ENCODE peak calls at places on chromosomes 3 and 15, in eight cellular contexts. C is AG04450; A is hypothalamus; X is DMS153; I is A172; Q is activated gamma-delta T cell treated with Interleukin-2 at 50 U/mL for 16 hours; D is stimulated activated CD8-positive, alpha-beta memory T cell treated with anti-CD3 and anti-CD28 coated beads, Interleukin-2, amount 100 ng/mL, for 48 hours; F is nephron progenitor cell. T is an unnamed sample.

GRCh38 chr3:107589454-107589853 is 66.7 kb downstream of the BBX start:
- DNase-seq in C (no peak), A (no peak), X (no peak), I (no peak), Q (no peak), D (no peak), F (no peak), T (no peak)

GRCh38 chr3:184737641-184738518 is 26.0 kb upstream of the MAGEF1 start:
- DNase-seq in C (no peak), A (no peak), X (no peak), I (peak), Q (no peak), D (no peak), F (no peak), T (no peak)

GRCh38 chr15:81303241-81304225 is 20.4 kb downstream of the STARD5 start:
- DNase-seq in C (no peak), A (no peak), X (peak), I (no peak), Q (no peak), D (no peak), F (no peak), T (no peak)

GRCh38 chr3:190862209-190863118 is at the start of gene GMNC:
- DNase-seq in C (no peak), A (peak), X (peak), I (peak), Q (peak), D (peak), F (peak), T (peak)

GRCh38 chr15:60649845-60650548 is 171.1 kb upstream of the ICE2 start:
- DNase-seq in C (no peak), A (no peak), X (peak), I (no peak), Q (peak), D (peak), F (no peak), T (no peak)

GRCh38 chr3:38606561-38606960 is 42.9 kb downstream of the SCN5A start:
- DNase-seq in C (no peak), A (no peak), X (no peak), I (no peak), Q (no peak), D (no peak), F (no peak), T (no peak)

GRCh38 chr15:31848621-31849020 is 181.7 kb upstream of the CHRNA7 start:
- DNase-seq in C (no peak), A (no peak), X (no peak), I (no peak), Q (no peak), D (no peak), F (no peak), T (no peak)

GRCh38 chr15:77969055-77969454 is 108.5 kb downstream of the TBC1D2B start:
- DNase-seq in C (no peak), A (no peak), X (no peak), I (no peak), Q (no peak), D (no peak), F (no peak), T (no peak)

GRCh38 chr15:34154725-34155204 is 52.9 kb downstream of the PGBD4 start:
- DNase-seq in C (no peak), A (no peak), X (no peak), I (peak), Q (no peak), D (no peak), F (no peak), T (no peak)

GRCh38 chr3:187098925-187099512 is 40.3 kb downstream of the RPL39L start:
- DNase-seq in C (no peak), A (no peak), X (no peak), I (no peak), Q (no peak), D (no peak), F (no peak), T (no peak)

GRCh38 chr3:13427662-13428603 is 7.8 kb upstream of the NUP210 start:
- DNase-seq in C (no peak), A (no peak), X (no peak), I (no peak), Q (peak), D (no peak), F (no peak), T (no peak)

GRCh38 chr3:120093923-120094775 is at the start of gene GSK3B:
- DNase-seq in C (no peak), A (peak), X (peak), I (peak), Q (peak), D (peak), F (peak), T (no peak)

GRCh38 chr3:13145131-13145825 is 72.0 kb upstream of the IQSEC1 start:
- DNase-seq in C (no peak), A (no peak), X (no peak), I (no peak), Q (no peak), D (no peak), F (no peak), T (no peak)

GRCh38 chr3:106593381-106593780 is 724.6 kb upstream of the CBLB start:
- DNase-seq in C (no peak), A (no peak), X (no peak), I (no peak), Q (no peak), D (no peak), F (no peak), T (no peak)

GRCh38 chr15:51403072-51403878 is 61.8 kb downstream of the GLDN start:
- DNase-seq in C (peak), A (no peak), X (no peak), I (peak), Q (no peak), D (no peak), F (peak), T (no peak)

GRCh38 chr3:51591231-51591630 is 52.7 kb downstream of the RAD54L2 start:
- DNase-seq in C (no peak), A (no peak), X (no peak), I (no peak), Q (no peak), D (no peak), F (no peak), T (no peak)

GRCh38 chr3:124107491-124107890 is 115.6 kb upstream of the ROPN1 start:
- DNase-seq in C (no peak), A (no peak), X (no peak), I (no peak), Q (no peak), D (no peak), F (no peak), T (no peak)

GRCh38 chr15:74845208-74845568 is 2.2 kb upstream of the ULK3 start:
- DNase-seq in C (no peak), A (no peak), X (no peak), I (no peak), Q (peak), D (peak), F (no peak), T (no peak)

GRCh38 chr15:89408512-89409183 is 74.0 kb upstream of the POLG start:
- DNase-seq in C (no peak), A (no peak), X (no peak), I (no peak), Q (no peak), D (no peak), F (no peak), T (no peak)

GRCh38 chr3:79516795-79517194 is 251.0 kb downstream of the ROBO1 start:
- DNase-seq in C (no peak), A (no peak), X (no peak), I (no peak), Q (no peak), D (no peak), F (no peak), T (no peak)

GRCh38 chr15:64522226-64522823 is 61.9 kb downstream of the ZNF609 start:
- DNase-seq in C (no peak), A (no peak), X (no peak), I (no peak), Q (no peak), D (no peak), F (no peak), T (no peak)

GRCh38 chr15:41656188-41656587 is 4.0 kb upstream of the MGA start:
- DNase-seq in C (no peak), A (no peak), X (no peak), I (peak), Q (no peak), D (no peak), F (no peak), T (no peak)

GRCh38 chr15:41971089-41971892 is 1.1 kb downstream of the EHD4 start:
- DNase-seq in C (no peak), A (no peak), X (no peak), I (peak), Q (peak), D (peak), F (peak), T (no peak)

GRCh38 chr3:36227982-36228381 is 152.3 kb upstream of the STAC start:
- DNase-seq in C (no peak), A (no peak), X (peak), I (no peak), Q (no peak), D (no peak), F (no peak), T (no peak)

GRCh38 chr3:168860028-168860427 is 764.3 kb upstream of the GOLIM4 start:
- DNase-seq in C (no peak), A (no peak), X (no peak), I (no peak), Q (no peak), D (no peak), F (no peak), T (no peak)

GRCh38 chr3:52171577-52172261 is 17.5 kb upstream of the POC1A start:
- DNase-seq in C (no peak), A (no peak), X (no peak), I (peak), Q (no peak), D (no peak), F (no peak), T (no peak)

GRCh38 chr3:128307029-128307633 is 153.8 kb downstream of the EEFSEC start:
- DNase-seq in C (no peak), A (no peak), X (no peak), I (no peak), Q (no peak), D (no peak), F (no peak), T (no peak)

GRCh38 chr3:134388748-134389485 is 14.7 kb upstream of the AMOTL2 start:
- DNase-seq in C (no peak), A (no peak), X (no peak), I (no peak), Q (no peak), D (no peak), F (no peak), T (no peak)

GRCh38 chr3:139202226-139202958 is 141.4 kb upstream of the MRPS22 start:
- DNase-seq in C (no peak), A (peak), X (no peak), I (no peak), Q (no peak), D (no peak), F (peak), T (peak)

GRCh38 chr3:13012228-13012691 is 61.0 kb downstream of the IQSEC1 start:
- DNase-seq in C (no peak), A (no peak), X (no peak), I (peak), Q (peak), D (peak), F (no peak), T (no peak)

GRCh38 chr3:17645074-17645698 is 97.2 kb downstream of the TBC1D5 start:
- DNase-seq in C (peak), A (no peak), X (peak), I (peak), Q (no peak), D (no peak), F (peak), T (no peak)

GRCh38 chr3:120497813-120498212 is 47.0 kb upstream of the FSTL1 start:
- DNase-seq in C (no peak), A (no peak), X (no peak), I (peak), Q (no peak), D (no peak), F (no peak), T (no peak)

GRCh38 chr3:66797916-66798560 is 200.1 kb upstream of the KBTBD8 start:
- DNase-seq in C (peak), A (peak), X (no peak), I (peak), Q (no peak), D (no peak), F (peak), T (peak)

T was measured in substantia nigra.